ENCODE peak calls at places on chromosomes 13 and 19, in seven cellular contexts. Z, P, O, F, B, A and M are unnamed samples. For H3K4me1, the result is how much of the 10 kb centered on the place peaks cover.

GRCh38 chr13:95352486-95352885 is 51.2 kb upstream of the ABCC4 start:
- DNase-seq in Z (no peak), P (no peak), O (no peak), F (no peak), B (no peak), A (no peak), M (no peak)

GRCh38 chr13:51035469-51035868 is 75.6 kb downstream of the C13orf42 start:
- DNase-seq in Z (no peak), P (no peak), O (no peak), F (no peak), B (peak), A (no peak), M (no peak)

GRCh38 chr13:110396913-110397379 is 89.9 kb downstream of the COL4A2 start:
- DNase-seq in Z (no peak), P (peak), O (no peak), F (peak), B (peak), A (peak), M (peak)

GRCh38 chr19:50858896-50859295 is 4.2 kb downstream of the KLK3 start:
- DNase-seq in Z (no peak), P (no peak), O (peak), F (no peak), B (peak), A (no peak), M (no peak)

GRCh38 chr13:25584975-25585374 is 213.2 kb downstream of the ATP8A2 start:
- DNase-seq in Z (no peak), P (no peak), O (no peak), F (no peak), B (no peak), A (no peak), M (no peak)

GRCh38 chr19:41860419-41861097 is 503 bp downstream of the RPS19 start:
- DNase-seq in Z (no peak), P (peak), O (peak), F (peak), B (no peak), A (no peak), M (no peak)

GRCh38 chr19:52343548-52343947 is 7.5 kb downstream of the ZNF610 start:
- DNase-seq in Z (no peak), P (peak), O (peak), F (no peak), B (peak), A (peak), M (no peak)

GRCh38 chr19:6828698-6829633 is 56.5 kb downstream of the VAV1 start:
- DNase-seq in Z (no peak), P (peak), O (peak), F (no peak), B (no peak), A (no peak), M (no peak)

GRCh38 chr13:95485045-95485517 is 67.4 kb upstream of the CLDN10 start:
- DNase-seq in Z (no peak), P (peak), O (no peak), F (no peak), B (no peak), A (no peak), M (no peak)

GRCh38 chr19:21094347-21095025 is 12.5 kb downstream of the ZNF714 start:
- DNase-seq in Z (no peak), P (no peak), O (no peak), F (no peak), B (no peak), A (no peak), M (no peak)

GRCh38 chr13:48750588-48751383 is 97.1 kb downstream of the CYSLTR2 start:
- DNase-seq in Z (no peak), P (peak), O (no peak), F (peak), B (peak), A (peak), M (peak)

GRCh38 chr13:47680752-47681151 is 320.3 kb downstream of the SUCLA2 start:
- DNase-seq in Z (no peak), P (peak), O (no peak), F (no peak), B (no peak), A (no peak), M (no peak)

GRCh38 chr19:18002347-18002850 is 5.6 kb upstream of the ARRDC2 start:
- DNase-seq in Z (no peak), P (no peak), O (no peak), F (peak), B (no peak), A (no peak), M (peak)

GRCh38 chr19:30131246-30131645 is 189.2 kb downstream of the URI1 start:
- DNase-seq in Z (no peak), P (no peak), O (no peak), F (no peak), B (no peak), A (no peak), M (peak)

GRCh38 chr13:109381546-109382180 is 404.7 kb downstream of the IRS2 start:
- DNase-seq in Z (no peak), P (peak), O (no peak), F (no peak), B (no peak), A (no peak), M (no peak)

GRCh38 chr13:85204668-85205344 is 594.4 kb downstream of the SLITRK6 start:
- DNase-seq in Z (no peak), P (no peak), O (no peak), F (no peak), B (no peak), A (no peak), M (no peak)

GRCh38 chr19:16415806-16416205 is 56.0 kb downstream of the EPS15L1 start:
- DNase-seq in Z (no peak), P (no peak), O (no peak), F (no peak), B (no peak), A (no peak), M (no peak)
- H3K27ac ChIP-seq in Z (no peak), P (no peak), O (no peak), F (no peak), B (no peak), A (no peak), M (no peak)

DNA sequence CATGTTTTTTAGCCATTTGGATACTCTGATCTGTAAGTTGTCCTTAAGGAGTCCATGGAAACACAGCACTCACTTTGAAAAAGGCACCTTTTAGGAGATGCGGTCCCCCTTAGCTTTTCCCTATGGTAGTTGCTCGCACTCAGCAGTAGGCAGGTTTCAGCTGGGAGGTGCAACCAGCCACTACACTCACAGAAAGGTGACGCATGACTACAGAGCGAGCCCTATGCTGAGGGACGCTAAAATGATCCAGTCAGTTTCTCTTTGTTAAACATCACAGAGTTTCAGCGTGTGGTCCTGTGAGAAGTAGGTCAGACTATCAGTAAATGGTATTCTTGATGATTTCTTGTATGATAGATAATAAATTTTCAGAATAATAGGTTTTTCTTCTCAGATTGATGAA is 362.8 kb upstream of the MIR17HG start:
- DNase-seq in Z (no peak), P (no peak), O (no peak), F (no peak), B (no peak), A (no peak), M (no peak)
- H3K4me3 ChIP-seq in Z (no peak), P (no peak), O (no peak), F (no peak), B (no peak), A (no peak), M (no peak)

GRCh38 chr13:44874176-44874575 is 115.1 kb downstream of the NUFIP1 start:
- DNase-seq in Z (no peak), P (no peak), O (no peak), F (no peak), B (no peak), A (no peak), M (no peak)

GRCh38 chr13:44870456-44870929 is 118.8 kb downstream of the NUFIP1 start:
- DNase-seq in Z (no peak), P (no peak), O (no peak), F (peak), B (peak), A (peak), M (no peak)

GRCh38 chr13:44874886-44875630 is 114.2 kb downstream of the NUFIP1 start:
- DNase-seq in Z (no peak), P (peak), O (no peak), F (no peak), B (no peak), A (no peak), M (no peak)

GRCh38 chr13:44872751-44873150 is 116.5 kb downstream of the NUFIP1 start:
- DNase-seq in Z (no peak), P (no peak), O (no peak), F (no peak), B (no peak), A (no peak), M (no peak)

GRCh38 chr13:44873486-44873885 is 115.8 kb downstream of the NUFIP1 start:
- DNase-seq in Z (no peak), P (no peak), O (no peak), F (no peak), B (no peak), A (no peak), M (no peak)
- H3K4me1 ChIP-seq in Z (under half), P (under half), O (under half), F (under half), B (under half), A (under half), M (under half)

GRCh38 chr19:4016903-4017638 is 9.5 kb downstream of the PIAS4 start:
- DNase-seq in Z (no peak), P (no peak), O (no peak), F (no peak), B (no peak), A (no peak), M (no peak)
- H3K27ac ChIP-seq in Z (no peak), P (no peak), O (no peak), F (no peak), B (no peak), A (no peak), M (no peak)

DNA sequence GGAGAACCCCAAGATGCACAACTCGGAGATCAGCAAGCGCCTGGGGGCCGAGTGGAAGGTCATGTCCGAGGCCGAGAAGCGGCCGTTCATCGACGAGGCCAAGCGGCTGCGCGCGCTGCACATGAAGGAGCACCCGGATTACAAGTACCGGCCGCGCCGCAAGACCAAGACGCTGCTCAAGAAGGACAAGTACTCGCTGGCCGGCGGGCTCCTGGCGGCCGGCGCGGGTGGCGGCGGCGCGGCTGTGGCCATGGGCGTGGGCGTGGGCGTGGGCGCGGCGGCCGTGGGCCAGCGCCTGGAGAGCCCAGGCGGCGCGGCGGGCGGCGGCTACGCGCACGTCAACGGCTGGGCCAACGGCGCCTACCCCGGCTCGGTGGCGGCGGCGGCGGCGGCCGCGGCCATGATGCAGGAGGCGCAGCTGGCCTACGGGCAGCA is 939 bp downstream of the SOX1 start:
- DNase-seq in Z (no peak), P (peak), O (peak), F (no peak), B (no peak), A (no peak), M (no peak)
- H3K4me3 ChIP-seq in Z (no peak), P (no peak), O (no peak), F (no peak), B (no peak), A (no peak), M (no peak)